ENCODE peak calls at places on chromosome 11, in four cellular contexts. N is transverse colon, G is mucosa of descending colon, L is fibroblast of pulmonary artery. M is an unnamed sample.

GRCh38 chr11:46808804-46809431 is 37.2 kb downstream of the CKAP5 start:
- DNase-seq in N (no peak), G (no peak), L (peak), M (peak)

GRCh38 chr11:104529916-104530315 is 366.0 kb upstream of the PDGFD start:
- DNase-seq in N (no peak), G (no peak), L (no peak), M (no peak)

GRCh38 chr11:19558189-19558986 is 154.2 kb upstream of the NAV2 start:
- DNase-seq in N (no peak), G (no peak), L (no peak), M (no peak)

GRCh38 chr11:46295312-46295995 is 18.0 kb downstream of the CREB3L1 start:
- DNase-seq in N (peak), G (peak), L (peak), M (peak)

GRCh38 chr11:66848671-66849500 is 5.6 kb downstream of the RCE1 start:
- DNase-seq in N (no peak), G (peak), L (no peak), M (no peak)

GRCh38 chr11:12556788-12557384 is 117.3 kb upstream of the TEAD1 start:
- DNase-seq in N (peak), G (no peak), L (peak), M (peak)

GRCh38 chr11:45355706-45356041 is 69.5 kb upstream of the SYT13 start:
- DNase-seq in N (no peak), G (no peak), L (no peak), M (no peak)

GRCh38 chr11:36095716-36096115 is 151.9 kb downstream of the LDLRAD3 start:
- DNase-seq in N (no peak), G (no peak), L (no peak), M (peak)

GRCh38 chr11:36628765-36629199 is 30.7 kb upstream of the RAG2 start:
- DNase-seq in N (no peak), G (no peak), L (no peak), M (no peak)

GRCh38 chr11:76735841-76736240 is 47.3 kb upstream of the TSKU start:
- DNase-seq in N (no peak), G (no peak), L (no peak), M (no peak)

GRCh38 chr11:109085708-109086373 is 336.1 kb upstream of the C11orf87 start:
- DNase-seq in N (no peak), G (no peak), L (peak), M (peak)

GRCh38 chr11:131977231-131977630 is 606.8 kb downstream of the NTM start:
- DNase-seq in N (no peak), G (no peak), L (peak), M (no peak)

GRCh38 chr11:119764108-119764874 is 35.3 kb upstream of the NECTIN1 start:
- DNase-seq in N (no peak), G (no peak), L (no peak), M (peak)

GRCh38 chr11:454801-455565 is 4.9 kb downstream of the PTDSS2 start:
- DNase-seq in N (no peak), G (no peak), L (no peak), M (no peak)

GRCh38 chr11:455566-456147 is 5.6 kb downstream of the PTDSS2 start:
- DNase-seq in N (no peak), G (no peak), L (no peak), M (no peak)

GRCh38 chr11:129595043-129595962 is 219.7 kb downstream of the BARX2 start:
- DNase-seq in N (no peak), G (no peak), L (no peak), M (no peak)

GRCh38 chr11:3109921-3110706 is 52.9 kb upstream of the CARS1 start:
- DNase-seq in N (peak), G (peak), L (peak), M (peak)

GRCh38 chr11:70860855-70861254 is 391.5 kb downstream of the SHANK2 start:
- DNase-seq in N (no peak), G (no peak), L (no peak), M (no peak)

GRCh38 chr11:132099692-132100091 is 729.3 kb downstream of the NTM start:
- DNase-seq in N (no peak), G (no peak), L (no peak), M (no peak)

DNA sequence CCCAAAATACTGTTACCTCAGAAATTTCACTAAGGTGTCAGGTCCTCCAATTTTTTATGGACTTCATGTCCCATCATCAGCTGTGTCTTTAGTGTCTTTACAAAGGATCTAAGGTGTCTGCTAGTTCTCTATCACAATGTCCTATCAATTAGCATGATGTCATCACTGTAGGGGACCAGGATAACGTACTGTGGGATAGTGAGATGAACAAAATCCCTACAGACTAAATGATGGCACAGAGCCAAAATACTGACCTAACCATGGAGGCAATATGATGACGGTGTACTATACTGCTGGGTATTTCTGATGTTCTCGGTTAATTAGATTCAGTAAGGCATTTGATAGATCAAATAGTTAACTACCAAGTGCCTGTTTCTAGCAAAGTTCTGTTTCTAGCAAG is 82.5 kb downstream of the SBF2 start:
- DNase-seq in N (no peak), G (no peak), L (no peak), M (no peak)
- TF ChIP-seq CTCF in N (no peak), G (no peak), L (no peak), M (no peak)

DNA sequence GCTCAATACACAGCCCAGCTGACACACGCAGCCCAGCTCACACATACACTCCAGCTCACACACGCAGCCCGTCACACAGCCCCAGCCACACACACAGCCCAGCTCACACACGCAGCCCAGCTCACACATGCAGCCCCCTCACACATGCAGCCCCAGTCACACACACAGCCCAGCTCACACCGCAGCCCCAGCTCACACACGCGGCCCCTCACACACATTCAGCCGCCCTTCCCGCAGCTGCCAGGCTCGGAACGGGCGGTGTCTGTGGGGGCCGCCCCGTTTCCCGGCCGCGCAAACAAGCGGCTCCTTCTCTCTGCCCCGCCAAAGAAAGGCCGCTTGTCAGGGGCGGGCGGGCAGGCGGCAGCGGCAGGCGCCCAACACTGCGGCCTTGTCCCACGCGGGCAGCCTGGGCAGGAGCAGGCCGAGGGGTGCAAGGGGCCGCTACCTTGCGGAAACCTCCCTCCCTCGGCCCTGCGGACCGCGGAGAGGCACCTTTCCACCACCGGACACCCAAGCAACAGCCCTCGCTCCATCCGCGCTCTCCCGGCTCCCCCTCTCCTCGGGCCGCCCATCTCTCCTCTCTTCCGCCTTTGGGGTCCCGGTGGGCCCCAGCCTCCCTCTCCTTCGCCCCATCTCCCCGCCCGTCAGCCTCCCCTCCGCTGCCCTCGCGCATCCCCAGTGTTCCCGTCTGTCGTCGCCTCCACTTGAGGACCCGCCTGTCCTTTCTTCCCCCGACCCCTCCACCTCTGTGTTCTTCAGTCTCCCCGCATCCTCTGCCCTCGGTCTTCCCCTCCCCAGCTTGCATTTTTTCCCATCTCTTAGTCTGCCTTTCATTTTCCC is 2.2 kb downstream of the PHLDB1 start:
- DNase-seq in N (no peak), G (peak), L (peak), M (peak)
- H3K4me3 ChIP-seq in N (peak), G (no peak), L (peak), M (peak)

GRCh38 chr11:106917973-106918372 is 100.3 kb downstream of the GUCY1A2 start:
- DNase-seq in N (no peak), G (no peak), L (peak), M (no peak)
- TF ChIP-seq CTCF in N (no peak), G (no peak), L (peak), M (peak)

DNA sequence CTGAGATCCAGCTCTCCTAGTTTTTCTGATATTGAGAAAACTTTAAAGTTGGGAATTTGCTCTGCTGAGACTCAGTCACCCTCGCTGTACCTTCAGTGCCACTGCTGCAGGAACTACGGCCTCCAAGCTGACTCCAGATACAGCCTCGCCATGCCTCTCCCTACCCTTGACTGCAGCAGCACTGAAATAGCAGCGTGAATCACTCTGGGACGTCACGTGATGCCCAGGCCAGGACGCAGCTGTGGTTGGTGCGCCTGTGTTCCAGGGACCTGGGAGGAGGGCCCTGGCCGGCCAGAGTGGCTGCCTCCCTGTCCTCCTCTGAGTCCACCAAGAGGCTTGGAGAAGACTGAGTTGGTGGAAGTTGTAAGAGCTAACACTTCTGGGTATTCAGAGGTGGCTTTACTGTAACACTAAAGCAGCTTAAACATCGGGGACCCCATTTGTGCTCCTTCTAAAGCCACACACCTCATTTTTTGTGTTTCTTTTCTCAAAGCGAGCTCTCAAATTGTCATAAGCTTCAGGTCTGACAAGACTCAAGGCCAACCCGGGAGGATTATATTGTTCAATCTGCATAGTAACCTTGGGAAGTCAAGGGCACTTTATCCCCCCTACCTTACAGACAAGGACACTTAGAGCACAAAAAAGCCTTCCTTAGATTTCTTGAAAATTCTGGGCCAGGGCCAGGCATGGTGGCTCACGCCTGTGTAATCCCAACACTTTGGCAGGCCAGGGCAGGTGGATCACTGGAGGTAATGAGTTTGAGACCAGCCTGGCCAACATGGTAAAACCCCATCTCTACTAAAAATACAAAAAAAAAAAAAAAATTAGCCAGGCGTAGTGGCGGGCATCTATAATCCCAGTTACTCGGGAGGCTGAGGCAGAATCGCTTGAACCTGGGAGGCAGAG is 4.2 kb upstream of the STIP1 start:
- DNase-seq in N (peak), G (peak), L (peak), M (peak)
- H3K4me3 ChIP-seq in N (no peak), G (no peak), L (peak), M (peak)

M was measured in fibroblast of villous mesenchyme.